ENCODE peak calls at places on chromosomes 12 and 14, in ten cellular contexts. One of them, this sample, is unnamed.

GRCh38 chr14:76955575-76956252 is 72.8 kb downstream of the IRF2BPL start:
- DNase-seq in activated gamma-delta T cell: no peak
- DNase-seq in kidney epithelial cell: no peak
- DNase-seq in fibroblast of villous mesenchyme: peak
- DNase-seq in AG08396: peak
- DNase-seq in stimulated activated CD4-positive, alpha-beta T cell treated with anti-CD3 and anti-CD28 coated beads, Interleukin-1b, Interleukin-23, amount 100 ng/mL, for 24 hours: peak
- DNase-seq in activated T-cell treated with anti-CD3 and anti-CD28 coated beads, Interleukin-2, amount 50 U/mL, for 72 hours: peak
- DNase-seq in ACHN: peak
- DNase-seq in Peyer's patch: peak
- DNase-seq in SJSA1: peak
- DNase-seq in this sample: no peak

GRCh38 chr12:123996581-123996980 is 23.6 kb downstream of the ZNF664 start:
- DNase-seq in activated gamma-delta T cell: no peak
- DNase-seq in kidney epithelial cell: no peak
- DNase-seq in fibroblast of villous mesenchyme: no peak
- DNase-seq in AG08396: no peak
- DNase-seq in stimulated activated CD4-positive, alpha-beta T cell treated with anti-CD3 and anti-CD28 coated beads, Interleukin-1b, Interleukin-23, amount 100 ng/mL, for 24 hours: no peak
- DNase-seq in activated T-cell treated with anti-CD3 and anti-CD28 coated beads, Interleukin-2, amount 50 U/mL, for 72 hours: no peak
- DNase-seq in ACHN: no peak
- DNase-seq in Peyer's patch: no peak
- DNase-seq in SJSA1: no peak
- DNase-seq in this sample: no peak

GRCh38 chr12:56749364-56749763 is 2.8 kb downstream of the PRIM1 start:
- DNase-seq in activated gamma-delta T cell: no peak
- DNase-seq in kidney epithelial cell: no peak
- DNase-seq in fibroblast of villous mesenchyme: no peak
- DNase-seq in AG08396: no peak
- DNase-seq in stimulated activated CD4-positive, alpha-beta T cell treated with anti-CD3 and anti-CD28 coated beads, Interleukin-1b, Interleukin-23, amount 100 ng/mL, for 24 hours: no peak
- DNase-seq in activated T-cell treated with anti-CD3 and anti-CD28 coated beads, Interleukin-2, amount 50 U/mL, for 72 hours: no peak
- DNase-seq in ACHN: no peak
- DNase-seq in Peyer's patch: no peak
- DNase-seq in SJSA1: no peak
- DNase-seq in this sample: no peak

GRCh38 chr14:38794674-38795073 is 308.4 kb downstream of the SEC23A start:
- DNase-seq in activated gamma-delta T cell: no peak
- DNase-seq in kidney epithelial cell: no peak
- DNase-seq in fibroblast of villous mesenchyme: no peak
- DNase-seq in AG08396: no peak
- DNase-seq in stimulated activated CD4-positive, alpha-beta T cell treated with anti-CD3 and anti-CD28 coated beads, Interleukin-1b, Interleukin-23, amount 100 ng/mL, for 24 hours: no peak
- DNase-seq in activated T-cell treated with anti-CD3 and anti-CD28 coated beads, Interleukin-2, amount 50 U/mL, for 72 hours: no peak
- DNase-seq in ACHN: no peak
- DNase-seq in Peyer's patch: no peak
- DNase-seq in SJSA1: no peak
- DNase-seq in this sample: no peak

GRCh38 chr14:81453166-81453766 is 53.1 kb upstream of the STON2 start:
- DNase-seq in activated gamma-delta T cell: no peak
- DNase-seq in kidney epithelial cell: no peak
- DNase-seq in fibroblast of villous mesenchyme: peak
- DNase-seq in AG08396: peak
- DNase-seq in stimulated activated CD4-positive, alpha-beta T cell treated with anti-CD3 and anti-CD28 coated beads, Interleukin-1b, Interleukin-23, amount 100 ng/mL, for 24 hours: no peak
- DNase-seq in activated T-cell treated with anti-CD3 and anti-CD28 coated beads, Interleukin-2, amount 50 U/mL, for 72 hours: peak
- DNase-seq in ACHN: peak
- DNase-seq in Peyer's patch: peak
- DNase-seq in SJSA1: peak
- DNase-seq in this sample: no peak

GRCh38 chr14:105863296-105864108 is 337.1 kb downstream of the TMEM121 start:
- DNase-seq in activated gamma-delta T cell: no peak
- DNase-seq in kidney epithelial cell: no peak
- DNase-seq in fibroblast of villous mesenchyme: no peak
- DNase-seq in AG08396: no peak
- DNase-seq in stimulated activated CD4-positive, alpha-beta T cell treated with anti-CD3 and anti-CD28 coated beads, Interleukin-1b, Interleukin-23, amount 100 ng/mL, for 24 hours: no peak
- DNase-seq in activated T-cell treated with anti-CD3 and anti-CD28 coated beads, Interleukin-2, amount 50 U/mL, for 72 hours: no peak
- DNase-seq in ACHN: no peak
- DNase-seq in Peyer's patch: peak
- DNase-seq in SJSA1: no peak
- DNase-seq in this sample: no peak

GRCh38 chr14:63155511-63156189 is 48.6 kb upstream of the RHOJ start:
- DNase-seq in activated gamma-delta T cell: no peak
- DNase-seq in kidney epithelial cell: no peak
- DNase-seq in fibroblast of villous mesenchyme: peak
- DNase-seq in AG08396: no peak
- DNase-seq in stimulated activated CD4-positive, alpha-beta T cell treated with anti-CD3 and anti-CD28 coated beads, Interleukin-1b, Interleukin-23, amount 100 ng/mL, for 24 hours: no peak
- DNase-seq in activated T-cell treated with anti-CD3 and anti-CD28 coated beads, Interleukin-2, amount 50 U/mL, for 72 hours: no peak
- DNase-seq in ACHN: no peak
- DNase-seq in Peyer's patch: no peak
- DNase-seq in SJSA1: peak
- DNase-seq in this sample: no peak

GRCh38 chr14:105051182-105052109 is 13.8 kb downstream of the GPR132 start:
- DNase-seq in activated gamma-delta T cell: no peak
- DNase-seq in kidney epithelial cell: no peak
- DNase-seq in fibroblast of villous mesenchyme: no peak
- DNase-seq in AG08396: no peak
- DNase-seq in stimulated activated CD4-positive, alpha-beta T cell treated with anti-CD3 and anti-CD28 coated beads, Interleukin-1b, Interleukin-23, amount 100 ng/mL, for 24 hours: no peak
- DNase-seq in activated T-cell treated with anti-CD3 and anti-CD28 coated beads, Interleukin-2, amount 50 U/mL, for 72 hours: no peak
- DNase-seq in ACHN: no peak
- DNase-seq in Peyer's patch: no peak
- DNase-seq in SJSA1: no peak
- DNase-seq in this sample: no peak

GRCh38 chr14:25132734-25133422 is 82.9 kb upstream of the STXBP6 start:
- DNase-seq in activated gamma-delta T cell: no peak
- DNase-seq in kidney epithelial cell: no peak
- DNase-seq in fibroblast of villous mesenchyme: peak
- DNase-seq in AG08396: peak
- DNase-seq in stimulated activated CD4-positive, alpha-beta T cell treated with anti-CD3 and anti-CD28 coated beads, Interleukin-1b, Interleukin-23, amount 100 ng/mL, for 24 hours: peak
- DNase-seq in activated T-cell treated with anti-CD3 and anti-CD28 coated beads, Interleukin-2, amount 50 U/mL, for 72 hours: peak
- DNase-seq in ACHN: peak
- DNase-seq in Peyer's patch: peak
- DNase-seq in SJSA1: peak
- DNase-seq in this sample: no peak